ENCODE peak calls at places on chromosome 15, in nine cellular contexts. One of them, this sample, is unnamed.
A peak's percentile ranks its signal among the peaks of the same experiment; 100 is the strongest.

GRCh38 chr15:74725241-74725774 is at the start of gene CYP1A1:
- DNase-seq in pancreas: peak; percentile 58
- DNase-seq in GM23248: peak; percentile 26
- DNase-seq in BJ: no peak
- DNase-seq in fibroblast of lung: no peak
- DNase-seq in psoas muscle: no peak
- DNase-seq in A549: no peak
- DNase-seq in aorta: no peak
- DNase-seq in foreskin fibroblast: no peak
- DNase-seq in this sample: no peak

GRCh38 chr15:60536314-60536713 is 57.4 kb upstream of the ICE2 start:
- DNase-seq in fibroblast of lung: no peak
- DNase-seq in aorta: no peak
- DNase-seq in GM23248: no peak
- DNase-seq in foreskin fibroblast: no peak
- DNase-seq in BJ: no peak
- DNase-seq in psoas muscle: no peak
- DNase-seq in A549: no peak
- DNase-seq in pancreas: no peak
- DNase-seq in this sample: no peak

GRCh38 chr15:38651328-38652038 is 86.9 kb upstream of the RASGRP1 start:
- DNase-seq in foreskin fibroblast: no peak
- DNase-seq in A549: no peak
- DNase-seq in fibroblast of lung: no peak
- DNase-seq in pancreas: no peak
- DNase-seq in aorta: no peak
- DNase-seq in GM23248: no peak
- DNase-seq in BJ: no peak
- DNase-seq in psoas muscle: no peak
- DNase-seq in this sample: no peak

GRCh38 chr15:42736178-42736792 is 643 bp downstream of the CDAN1 start:
- DNase-seq in GM23248: peak; percentile 53
- DNase-seq in psoas muscle: no peak
- DNase-seq in foreskin fibroblast: no peak
- DNase-seq in A549: no peak
- DNase-seq in pancreas: no peak
- DNase-seq in fibroblast of lung: peak; percentile 12
- DNase-seq in BJ: no peak
- DNase-seq in aorta: no peak
- DNase-seq in this sample: no peak

GRCh38 chr15:101453123-101454120 is 36.1 kb downstream of the PCSK6 start:
- DNase-seq in aorta: no peak
- DNase-seq in psoas muscle: no peak
- DNase-seq in foreskin fibroblast: no peak
- DNase-seq in A549: no peak
- DNase-seq in BJ: no peak
- DNase-seq in fibroblast of lung: no peak
- DNase-seq in GM23248: no peak
- DNase-seq in pancreas: no peak
- DNase-seq in this sample: no peak

GRCh38 chr15:77032052-77032646 is 37.2 kb downstream of the PSTPIP1 start:
- DNase-seq in GM23248: no peak
- DNase-seq in BJ: no peak
- DNase-seq in pancreas: peak; percentile 10
- DNase-seq in fibroblast of lung: no peak
- DNase-seq in A549: no peak
- DNase-seq in foreskin fibroblast: no peak
- DNase-seq in aorta: peak; percentile 38
- DNase-seq in psoas muscle: peak; percentile 49
- DNase-seq in this sample: no peak

GRCh38 chr15:68271854-68272471 is 5.6 kb upstream of the FEM1B start:
- DNase-seq in aorta: no peak
- DNase-seq in BJ: peak; percentile 62
- DNase-seq in GM23248: peak; percentile 92
- DNase-seq in pancreas: peak; percentile 44
- DNase-seq in A549: peak; percentile 86
- DNase-seq in psoas muscle: no peak
- DNase-seq in fibroblast of lung: peak; percentile 48
- DNase-seq in foreskin fibroblast: peak; percentile 74
- DNase-seq in this sample: peak; percentile 76

GRCh38 chr15:48084759-48085420 is 35.9 kb upstream of the SLC24A5 start:
- DNase-seq in foreskin fibroblast: peak; percentile 20
- DNase-seq in fibroblast of lung: peak; percentile 68
- DNase-seq in aorta: no peak
- DNase-seq in BJ: no peak
- DNase-seq in psoas muscle: no peak
- DNase-seq in GM23248: peak; percentile 32
- DNase-seq in pancreas: no peak
- DNase-seq in A549: peak; percentile 11
- DNase-seq in this sample: peak; percentile 65

GRCh38 chr15:60520825-60521368 is 42.0 kb upstream of the ICE2 start:
- DNase-seq in psoas muscle: peak; percentile 71
- DNase-seq in A549: peak; percentile 84
- DNase-seq in aorta: peak; percentile 77
- DNase-seq in BJ: no peak
- DNase-seq in GM23248: peak; percentile 66
- DNase-seq in foreskin fibroblast: peak; percentile 55
- DNase-seq in fibroblast of lung: peak; percentile 76
- DNase-seq in pancreas: peak; percentile 71
- DNase-seq in this sample: peak; percentile 74

GRCh38 chr15:42490246-42490742 is 647 bp downstream of the ZNF106 start:
- DNase-seq in foreskin fibroblast: no peak
- DNase-seq in aorta: no peak
- DNase-seq in GM23248: no peak
- DNase-seq in BJ: no peak
- DNase-seq in fibroblast of lung: peak; percentile 20
- DNase-seq in A549: no peak
- DNase-seq in psoas muscle: no peak
- DNase-seq in pancreas: no peak
- DNase-seq in this sample: no peak

GRCh38 chr15:68994149-68994548 is 20.3 kb upstream of the NOX5 start:
- DNase-seq in A549: no peak
- DNase-seq in BJ: peak; percentile 26
- DNase-seq in fibroblast of lung: no peak
- DNase-seq in psoas muscle: no peak
- DNase-seq in pancreas: no peak
- DNase-seq in foreskin fibroblast: peak; percentile 22
- DNase-seq in GM23248: peak; percentile 88
- DNase-seq in aorta: no peak
- DNase-seq in this sample: peak; percentile 32

GRCh38 chr15:86526938-86527735 is 447.5 kb downstream of the AGBL1 start:
- DNase-seq in foreskin fibroblast: no peak
- DNase-seq in aorta: no peak
- DNase-seq in pancreas: no peak
- DNase-seq in psoas muscle: no peak
- DNase-seq in GM23248: no peak
- DNase-seq in fibroblast of lung: no peak
- DNase-seq in A549: no peak
- DNase-seq in BJ: no peak
- DNase-seq in this sample: no peak

GRCh38 chr15:62569460-62570404 is 404.6 kb upstream of the C2CD4B start:
- DNase-seq in psoas muscle: peak; percentile 88
- DNase-seq in BJ: peak; percentile 79
- DNase-seq in GM23248: peak; percentile 64
- DNase-seq in A549: peak; percentile 85
- DNase-seq in fibroblast of lung: peak; percentile 94
- DNase-seq in pancreas: peak; percentile 79
- DNase-seq in foreskin fibroblast: peak; percentile 60
- DNase-seq in aorta: peak; percentile 73
- DNase-seq in this sample: peak; percentile 58

GRCh38 chr15:39599871-39600270 is 19.0 kb downstream of the THBS1 start:
- DNase-seq in A549: no peak
- DNase-seq in BJ: peak; percentile 10
- DNase-seq in foreskin fibroblast: peak; percentile 16
- DNase-seq in fibroblast of lung: peak; percentile 51
- DNase-seq in psoas muscle: no peak
- DNase-seq in pancreas: no peak
- DNase-seq in aorta: no peak
- DNase-seq in GM23248: peak; percentile 62
- DNase-seq in this sample: no peak

GRCh38 chr15:77672110-77672509 is 39.4 kb upstream of the LINGO1 start:
- DNase-seq in foreskin fibroblast: no peak
- DNase-seq in GM23248: no peak
- DNase-seq in aorta: no peak
- DNase-seq in psoas muscle: no peak
- DNase-seq in fibroblast of lung: no peak
- DNase-seq in A549: no peak
- DNase-seq in BJ: no peak
- DNase-seq in pancreas: no peak
- DNase-seq in this sample: no peak

GRCh38 chr15:68431792-68432401 is at the start of gene ITGA11:
- DNase-seq in pancreas: peak; percentile 45
- DNase-seq in BJ: no peak
- DNase-seq in fibroblast of lung: peak; percentile 39
- DNase-seq in A549: peak; percentile 57
- DNase-seq in aorta: peak; percentile 87
- DNase-seq in GM23248: peak; percentile 87
- DNase-seq in foreskin fibroblast: no peak
- DNase-seq in psoas muscle: peak; percentile 83
- DNase-seq in this sample: peak; percentile 66

DNA sequence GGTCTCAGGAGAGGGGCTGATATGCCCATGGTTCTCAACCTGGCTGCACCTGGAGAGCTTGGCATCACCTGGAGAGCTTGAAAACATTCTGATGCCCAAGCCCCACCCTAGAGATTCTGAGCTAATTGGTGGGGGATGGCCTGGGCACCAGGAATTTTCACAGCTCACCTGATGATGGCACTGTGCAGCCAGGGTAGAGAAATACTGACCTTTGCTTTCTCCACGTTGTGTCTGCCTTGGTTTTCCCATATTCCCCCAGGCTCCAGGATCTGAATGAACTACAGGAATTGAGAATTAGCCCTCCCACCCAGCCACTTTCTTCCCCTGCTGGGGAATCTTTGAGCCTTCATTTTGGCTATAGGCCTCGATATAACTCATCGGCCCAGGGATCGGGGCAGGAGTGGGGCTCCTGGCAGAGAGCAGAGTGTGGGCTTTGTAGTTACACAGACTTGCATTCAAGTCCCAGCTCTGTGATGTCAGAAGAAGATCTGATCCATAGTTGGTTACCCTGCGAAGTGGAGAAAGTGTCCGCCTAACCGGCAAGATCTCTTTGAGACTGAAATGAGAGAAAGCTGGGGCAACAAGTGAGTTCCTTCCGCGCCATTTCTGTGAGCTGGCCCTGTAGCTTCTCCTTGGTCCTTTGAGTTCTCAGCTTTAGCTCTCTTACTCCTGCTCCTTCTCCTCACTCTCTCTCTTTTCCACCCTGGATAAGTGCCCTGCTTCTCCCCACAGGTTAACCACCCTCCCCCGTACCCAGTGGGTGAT is 33.1 kb upstream of the UBE2Q2 start:
- DNase-seq in A549: peak; percentile 55
- DNase-seq in psoas muscle: no peak
- DNase-seq in foreskin fibroblast: no peak
- DNase-seq in pancreas: peak; percentile 34
- DNase-seq in fibroblast of lung: peak; percentile 33
- DNase-seq in GM23248: peak; percentile 44
- DNase-seq in aorta: no peak
- DNase-seq in BJ: no peak
- DNase-seq in this sample: no peak
- H3K4me3 ChIP-seq in A549: no peak overlapping the region
- H3K4me3 ChIP-seq in psoas muscle: no peak overlapping the region
- H3K4me3 ChIP-seq in foreskin fibroblast: no peak overlapping the region
- H3K4me3 ChIP-seq in pancreas: no peak overlapping the region
- H3K4me3 ChIP-seq in fibroblast of lung: no peak overlapping the region
- H3K4me3 ChIP-seq in GM23248: no peak overlapping the region
- H3K4me3 ChIP-seq in aorta: no peak overlapping the region
- H3K4me3 ChIP-seq in BJ: no peak overlapping the region
- H3K4me3 ChIP-seq in this sample: no peak overlapping the region

DNA sequence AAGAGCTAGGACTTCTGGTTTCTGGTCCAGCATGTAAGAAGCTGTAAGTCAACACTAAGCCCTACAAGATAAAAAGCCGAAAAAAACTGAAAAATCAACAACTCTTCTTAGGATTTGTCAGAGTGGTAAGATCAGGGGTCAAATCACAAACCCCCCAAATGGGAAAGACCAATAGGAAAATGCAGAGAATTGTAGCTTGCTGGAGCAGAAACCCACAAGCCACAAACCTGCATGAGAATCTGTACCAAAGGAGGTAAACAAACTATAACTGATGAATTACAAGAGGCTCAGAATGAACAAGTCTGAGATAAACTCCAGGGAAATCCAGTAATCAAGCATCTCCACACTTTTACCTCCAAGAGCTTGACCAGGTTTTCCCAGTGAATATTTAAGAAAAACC is 36.0 kb downstream of the RFX7 start:
- DNase-seq in BJ: no peak
- DNase-seq in A549: no peak
- DNase-seq in psoas muscle: no peak
- DNase-seq in pancreas: no peak
- DNase-seq in aorta: no peak
- DNase-seq in GM23248: no peak
- DNase-seq in fibroblast of lung: no peak
- DNase-seq in foreskin fibroblast: no peak
- DNase-seq in this sample: no peak
- H3K4me3 ChIP-seq in BJ: no peak overlapping the region
- H3K4me3 ChIP-seq in A549: no peak overlapping the region
- H3K4me3 ChIP-seq in psoas muscle: no peak overlapping the region
- H3K4me3 ChIP-seq in pancreas: no peak overlapping the region
- H3K4me3 ChIP-seq in aorta: no peak overlapping the region
- H3K4me3 ChIP-seq in GM23248: no peak overlapping the region
- H3K4me3 ChIP-seq in fibroblast of lung: no peak overlapping the region
- H3K4me3 ChIP-seq in foreskin fibroblast: no peak overlapping the region
- H3K4me3 ChIP-seq in this sample: no peak overlapping the region

DNA sequence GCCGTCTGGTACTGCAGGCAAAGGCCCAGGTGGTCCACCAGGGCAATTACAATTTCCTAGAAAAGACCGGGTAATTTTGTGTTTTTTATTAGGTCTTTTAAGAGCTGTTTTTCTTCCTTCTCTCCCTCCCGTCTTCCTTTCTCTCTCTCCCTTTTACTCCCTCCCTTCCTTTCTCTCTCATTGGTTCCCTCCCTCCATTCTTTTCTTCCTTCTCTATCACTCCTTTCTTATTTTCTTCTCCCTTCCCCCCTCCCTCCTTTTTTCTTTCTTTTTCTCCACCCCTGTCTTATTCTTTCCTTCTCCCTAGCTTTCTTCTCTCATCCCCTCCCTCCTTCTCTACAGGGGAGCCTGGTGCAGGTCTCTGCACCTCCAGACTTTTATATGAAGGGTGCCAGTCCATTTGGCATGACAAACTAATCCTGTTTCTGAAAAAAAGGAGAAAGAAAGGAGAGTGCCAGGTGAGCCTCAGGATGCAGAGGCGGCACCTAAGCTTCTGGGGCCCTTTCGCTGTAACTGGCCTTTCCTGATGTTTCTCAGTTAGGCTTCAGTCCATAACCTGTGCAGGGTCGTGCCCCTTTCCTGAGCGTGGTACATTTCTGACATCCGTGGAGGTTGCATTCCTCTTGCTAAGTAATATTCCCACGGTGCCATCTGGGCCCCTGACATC is 9.1 kb upstream of the ONECUT1 start:
- DNase-seq in aorta: no peak
- DNase-seq in fibroblast of lung: no peak
- DNase-seq in psoas muscle: no peak
- DNase-seq in foreskin fibroblast: no peak
- DNase-seq in GM23248: no peak
- DNase-seq in BJ: no peak
- DNase-seq in pancreas: no peak
- DNase-seq in A549: no peak
- DNase-seq in this sample: no peak
- H3K4me3 ChIP-seq in aorta: no peak overlapping the region
- H3K4me3 ChIP-seq in fibroblast of lung: no peak overlapping the region
- H3K4me3 ChIP-seq in psoas muscle: no peak overlapping the region
- H3K4me3 ChIP-seq in foreskin fibroblast: no peak overlapping the region
- H3K4me3 ChIP-seq in GM23248: no peak overlapping the region
- H3K4me3 ChIP-seq in BJ: no peak overlapping the region
- H3K4me3 ChIP-seq in pancreas: no peak overlapping the region
- H3K4me3 ChIP-seq in A549: no peak overlapping the region
- H3K4me3 ChIP-seq in this sample: no peak overlapping the region

GRCh38 chr15:88987951-88988671 is 74.9 kb upstream of the MFGE8 start:
- DNase-seq in pancreas: no peak
- DNase-seq in aorta: no peak
- DNase-seq in psoas muscle: no peak
- DNase-seq in BJ: no peak
- DNase-seq in GM23248: peak; percentile 69
- DNase-seq in fibroblast of lung: no peak
- DNase-seq in A549: no peak
- DNase-seq in foreskin fibroblast: no peak
- DNase-seq in this sample: no peak
- H3K4me3 ChIP-seq in pancreas: no peak overlapping the region
- H3K4me3 ChIP-seq in aorta: no peak overlapping the region
- H3K4me3 ChIP-seq in psoas muscle: no peak overlapping the region
- H3K4me3 ChIP-seq in BJ: no peak overlapping the region
- H3K4me3 ChIP-seq in GM23248: no peak overlapping the region
- H3K4me3 ChIP-seq in fibroblast of lung: no peak overlapping the region
- H3K4me3 ChIP-seq in A549: no peak overlapping the region
- H3K4me3 ChIP-seq in foreskin fibroblast: no peak overlapping the region
- H3K4me3 ChIP-seq in this sample: no peak overlapping the region